ENCODE peak calls at places on chromosomes 5 and 9, in four cellular contexts. One of them, this sample, is unnamed.

GRCh38 chr9:88355166-88355565 is 33.1 kb upstream of the SPIN1 start:
- DNase-seq in heart right ventricle: no peak
- DNase-seq in breast epithelium: no peak
- DNase-seq in ovary: no peak
- DNase-seq in this sample: no peak

GRCh38 chr5:45847877-45848276 is 151.7 kb upstream of the HCN1 start:
- DNase-seq in heart right ventricle: no peak
- DNase-seq in breast epithelium: no peak
- DNase-seq in ovary: no peak
- DNase-seq in this sample: no peak

GRCh38 chr5:109876941-109877669 is 187.4 kb downstream of the MAN2A1 start:
- DNase-seq in heart right ventricle: no peak
- DNase-seq in breast epithelium: no peak
- DNase-seq in ovary: no peak
- DNase-seq in this sample: no peak

GRCh38 chr5:149782018-149782899 is 52.1 kb downstream of the PPARGC1B start:
- DNase-seq in heart right ventricle: peak; percentile 63
- DNase-seq in breast epithelium: no peak
- DNase-seq in ovary: peak; percentile 36
- DNase-seq in this sample: no peak

GRCh38 chr5:89417990-89418820 is 535.2 kb upstream of the MEF2C start:
- DNase-seq in heart right ventricle: no peak
- DNase-seq in breast epithelium: no peak
- DNase-seq in ovary: no peak
- DNase-seq in this sample: no peak

GRCh38 chr5:1264211-1264610 is 30.7 kb downstream of the TERT start:
- DNase-seq in heart right ventricle: no peak
- DNase-seq in breast epithelium: no peak
- DNase-seq in ovary: no peak
- DNase-seq in this sample: no peak

GRCh38 chr5:38258319-38259061 is at the start of gene EGFLAM:
- DNase-seq in heart right ventricle: peak; percentile 52
- DNase-seq in breast epithelium: no peak
- DNase-seq in ovary: peak; percentile 59
- DNase-seq in this sample: no peak

GRCh38 chr5:55303238-55303690 is 4.2 kb downstream of the DHX29 start:
- DNase-seq in heart right ventricle: no peak
- DNase-seq in breast epithelium: no peak
- DNase-seq in ovary: peak; percentile 15
- DNase-seq in this sample: no peak

GRCh38 chr9:21996438-21996837 is 1.8 kb downstream of the CDKN2B-AS1 start:
- DNase-seq in heart right ventricle: no peak
- DNase-seq in breast epithelium: no peak
- DNase-seq in ovary: no peak
- DNase-seq in this sample: no peak

DNA sequence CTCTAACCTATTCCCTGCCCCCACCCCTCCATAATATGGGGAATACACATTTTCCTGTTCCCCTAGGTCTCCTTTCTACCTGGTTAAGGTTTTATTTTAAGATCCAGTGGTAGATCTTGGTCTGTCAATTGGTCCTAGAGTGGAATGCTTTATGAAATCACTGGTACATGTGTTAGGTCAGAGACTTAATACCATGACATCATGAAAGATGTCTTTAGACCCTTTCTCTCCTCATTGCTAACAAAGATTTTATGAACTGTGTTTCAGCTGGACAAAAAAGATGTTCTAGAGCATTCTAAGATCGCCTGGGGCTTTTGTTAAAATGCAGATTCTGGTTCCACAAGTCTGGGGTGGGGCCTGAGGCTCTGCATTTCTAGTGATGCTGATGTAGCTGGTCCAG is 9.1 kb downstream of the GSN start:
- DNase-seq in heart right ventricle: no peak
- DNase-seq in breast epithelium: no peak
- DNase-seq in ovary: no peak
- DNase-seq in this sample: no peak
- H3K4me3 ChIP-seq in heart right ventricle: no peak overlapping the region
- H3K4me3 ChIP-seq in breast epithelium: no peak overlapping the region
- H3K4me3 ChIP-seq in ovary: no peak overlapping the region
- H3K4me3 ChIP-seq in this sample: no peak overlapping the region

GRCh38 chr5:53476531-53477480 is 3.6 kb upstream of the FST start:
- DNase-seq in heart right ventricle: no peak
- DNase-seq in breast epithelium: no peak
- DNase-seq in ovary: no peak
- DNase-seq in this sample: no peak

GRCh38 chr5:53475320-53475719 is 5.1 kb upstream of the FST start:
- DNase-seq in heart right ventricle: no peak
- DNase-seq in breast epithelium: no peak
- DNase-seq in ovary: no peak
- DNase-seq in this sample: no peak

GRCh38 chr5:53478411-53479044 is 1.9 kb upstream of the FST start:
- DNase-seq in heart right ventricle: peak; percentile 44
- DNase-seq in breast epithelium: no peak
- DNase-seq in ovary: no peak
- DNase-seq in this sample: no peak

GRCh38 chr5:53473644-53474043 is 6.8 kb upstream of the FST start:
- DNase-seq in heart right ventricle: no peak
- DNase-seq in breast epithelium: no peak
- DNase-seq in ovary: no peak
- DNase-seq in this sample: no peak

GRCh38 chr5:53476019-53476418 is 4.4 kb upstream of the FST start:
- DNase-seq in heart right ventricle: no peak
- DNase-seq in breast epithelium: no peak
- DNase-seq in ovary: no peak
- DNase-seq in this sample: no peak
- H3K27me3 ChIP-seq in heart right ventricle: no peaks in the 10 kb centered on the region
- H3K27me3 ChIP-seq in breast epithelium: no peaks in the 10 kb centered on the region
- H3K27me3 ChIP-seq in ovary: no peaks in the 10 kb centered on the region
- H3K27me3 ChIP-seq in this sample: no peaks in the 10 kb centered on the region

GRCh38 chr9:137270929-137271695 is 6.4 kb upstream of the TOR4A start:
- DNase-seq in heart right ventricle: no peak
- DNase-seq in breast epithelium: peak; percentile 71
- DNase-seq in ovary: no peak
- DNase-seq in this sample: no peak

GRCh38 chr9:137269231-137269772 is 8.2 kb upstream of the TOR4A start:
- DNase-seq in heart right ventricle: peak; percentile 54
- DNase-seq in breast epithelium: peak; percentile 64
- DNase-seq in ovary: peak; percentile 19
- DNase-seq in this sample: no peak

GRCh38 chr9:137267933-137268355 is 9.6 kb upstream of the TOR4A start:
- DNase-seq in heart right ventricle: no peak
- DNase-seq in breast epithelium: no peak
- DNase-seq in ovary: no peak
- DNase-seq in this sample: no peak

GRCh38 chr9:137266589-137267453 is 10.7 kb upstream of the TOR4A start:
- DNase-seq in heart right ventricle: no peak
- DNase-seq in breast epithelium: no peak
- DNase-seq in ovary: no peak
- DNase-seq in this sample: no peak

GRCh38 chr9:137268538-137269201 is 8.9 kb upstream of the TOR4A start:
- DNase-seq in heart right ventricle: no peak
- DNase-seq in breast epithelium: no peak
- DNase-seq in ovary: no peak
- DNase-seq in this sample: no peak
- H3K27ac ChIP-seq in heart right ventricle: peak overlapping the region; percentile 79
- H3K27ac ChIP-seq in breast epithelium: peak overlapping the region; percentile 71
- H3K27ac ChIP-seq in ovary: no peak overlapping the region
- H3K27ac ChIP-seq in this sample: peak overlapping the region; percentile 3

GRCh38 chr5:66989286-66989685 is 207.3 kb downstream of the CD180 start:
- DNase-seq in heart right ventricle: no peak
- DNase-seq in breast epithelium: no peak
- DNase-seq in ovary: no peak
- DNase-seq in this sample: no peak
- H3K4me3 ChIP-seq in heart right ventricle: no peak overlapping the region
- H3K4me3 ChIP-seq in breast epithelium: no peak overlapping the region
- H3K4me3 ChIP-seq in ovary: no peak overlapping the region
- H3K4me3 ChIP-seq in this sample: no peak overlapping the region

DNA sequence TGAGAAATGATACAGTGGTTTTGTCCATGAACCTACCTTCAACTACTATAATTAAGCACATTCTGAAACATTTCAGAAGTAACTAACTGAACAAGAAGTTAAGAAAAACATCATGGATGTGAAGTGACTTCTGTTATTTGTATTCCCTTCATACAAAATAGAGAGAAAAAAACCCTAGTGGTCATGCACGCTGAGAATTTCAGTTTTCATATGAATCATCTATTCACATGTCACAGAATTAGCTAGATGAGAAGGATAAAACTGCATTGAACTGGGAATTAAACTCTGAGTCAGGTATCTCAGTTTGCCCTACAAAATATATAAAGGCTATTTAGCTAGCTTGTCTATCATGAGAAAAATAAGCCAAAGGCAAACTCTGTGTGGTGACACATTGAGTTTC is 451.8 kb upstream of the FTMT start:
- DNase-seq in heart right ventricle: no peak
- DNase-seq in breast epithelium: no peak
- DNase-seq in ovary: no peak
- DNase-seq in this sample: no peak
- H3K27me3 ChIP-seq in heart right ventricle: no peaks in the 10 kb centered on the region
- H3K27me3 ChIP-seq in breast epithelium: no peaks in the 10 kb centered on the region
- H3K27me3 ChIP-seq in ovary: no peaks in the 10 kb centered on the region
- H3K27me3 ChIP-seq in this sample: no peaks in the 10 kb centered on the region

GRCh38 chr5:56480305-56481146 is 247.4 kb upstream of the ANKRD55 start:
- DNase-seq in heart right ventricle: peak; percentile 83
- DNase-seq in breast epithelium: peak; percentile 52
- DNase-seq in ovary: peak; percentile 74
- DNase-seq in this sample: peak; percentile 73
- H3K27ac ChIP-seq in heart right ventricle: peak overlapping the region; percentile 96
- H3K27ac ChIP-seq in breast epithelium: peak overlapping the region; percentile 97
- H3K27ac ChIP-seq in ovary: peak overlapping the region; percentile 80
- H3K27ac ChIP-seq in this sample: peak overlapping the region; percentile 94

GRCh38 chr9:121286973-121287721 is 19.2 kb downstream of the GSN start:
- DNase-seq in heart right ventricle: peak; percentile 90
- DNase-seq in breast epithelium: peak; percentile 91
- DNase-seq in ovary: peak; percentile 89
- DNase-seq in this sample: no peak
- H3K4me3 ChIP-seq in heart right ventricle: peak overlapping the region; percentile 36
- H3K4me3 ChIP-seq in breast epithelium: peak overlapping the region; percentile 5
- H3K4me3 ChIP-seq in ovary: no peak overlapping the region
- H3K4me3 ChIP-seq in this sample: peak overlapping the region; percentile 4

DNA sequence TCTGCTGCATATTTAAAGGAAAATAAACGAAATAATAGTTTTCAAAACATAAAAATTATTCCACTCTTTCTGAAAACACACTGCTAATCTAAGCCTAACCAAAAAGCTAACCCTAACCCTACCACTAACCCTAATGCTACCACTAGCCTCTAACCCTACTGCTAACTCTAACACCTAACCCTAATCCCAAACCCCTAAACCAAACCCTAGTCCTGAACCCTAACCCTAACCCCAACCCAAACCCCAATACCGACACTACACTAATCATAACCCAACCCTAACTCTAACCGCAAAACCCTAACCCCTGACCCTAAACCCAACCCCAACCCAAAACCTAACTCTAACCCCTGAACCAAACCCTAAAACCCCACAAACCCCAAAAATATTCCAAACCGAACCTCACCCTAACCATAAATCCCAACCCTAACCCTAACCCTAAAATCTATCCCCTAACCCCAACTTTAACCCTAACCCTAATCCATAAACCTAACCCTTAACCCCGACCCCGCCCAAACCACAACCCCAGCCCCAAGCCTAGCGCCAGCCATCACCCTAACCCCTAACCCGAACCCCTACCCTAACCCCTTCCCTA is 41.9 kb upstream of the PLEKHG4B start:
- DNase-seq in heart right ventricle: no peak
- DNase-seq in breast epithelium: no peak
- DNase-seq in ovary: no peak
- DNase-seq in this sample: no peak
- H3K27me3 ChIP-seq in heart right ventricle: peaks cover 41% of the 10 kb centered on the region
- H3K27me3 ChIP-seq in breast epithelium: no peaks in the 10 kb centered on the region
- H3K27me3 ChIP-seq in ovary: no peaks in the 10 kb centered on the region
- H3K27me3 ChIP-seq in this sample: peaks cover 40% of the 10 kb centered on the region

DNA sequence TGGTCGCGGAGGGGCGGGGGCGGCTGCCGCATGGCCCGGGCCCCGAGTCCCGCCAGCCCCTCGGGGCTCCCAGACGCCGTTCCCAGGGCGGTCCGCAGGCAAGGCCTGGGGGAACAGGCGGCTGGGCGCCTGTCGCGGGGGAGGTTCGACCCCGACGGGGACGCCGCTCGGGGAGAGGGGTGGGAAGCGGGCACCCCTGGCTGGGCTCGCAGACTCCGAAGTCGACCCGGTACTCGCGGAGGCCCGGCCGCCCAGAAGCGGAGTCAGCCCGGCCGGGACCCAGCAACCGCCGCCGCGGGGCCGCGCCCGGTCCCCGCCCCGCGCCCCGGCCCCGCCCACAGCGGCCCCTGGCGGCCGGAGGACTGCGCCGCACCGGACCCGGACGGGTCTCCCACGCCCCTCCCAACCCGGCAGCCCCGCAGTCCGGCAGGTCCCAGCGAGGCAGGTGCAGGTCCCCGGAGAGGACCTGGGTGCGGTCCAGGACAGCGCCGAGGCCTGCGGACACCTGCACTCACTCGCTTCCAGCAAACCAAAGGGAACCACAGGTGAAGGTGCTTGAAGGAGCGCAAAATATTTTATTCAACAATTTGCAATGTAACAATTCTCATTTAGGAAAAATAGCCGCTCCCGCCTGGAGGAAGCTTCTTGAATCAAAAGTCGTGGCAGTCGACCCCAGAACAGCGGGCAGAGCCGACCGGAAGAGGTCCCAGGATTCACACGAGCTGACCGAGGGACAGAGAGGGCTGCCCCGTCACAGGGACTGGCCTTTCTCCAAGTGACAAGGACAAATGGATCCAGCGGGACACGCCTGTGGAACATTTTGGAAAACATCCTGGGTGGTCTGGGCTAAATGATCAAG is at the start of gene INPP5E:
- DNase-seq in heart right ventricle: peak; percentile 78
- DNase-seq in breast epithelium: peak; percentile 38
- DNase-seq in ovary: peak; percentile 63
- DNase-seq in this sample: peak; percentile 72
- H3K27ac ChIP-seq in heart right ventricle: peak within 1 kb of the TSS; percentile 79
- H3K27ac ChIP-seq in breast epithelium: peak within 1 kb of the TSS; percentile 68
- H3K27ac ChIP-seq in ovary: peak within 1 kb of the TSS; percentile 7
- H3K27ac ChIP-seq in this sample: no peak within 1 kb of the TSS